ENCODE peak calls at places on chromosome 9, in seven cellular contexts. C is stimulated activated CD4-positive, alpha-beta T cell treated with anti-CD3 and anti-CD28 coated beads, Interleukin-12 subunit alpha, Interleukin-12 subunit beta, amount 100 ng/mL, for 4 hours; X is C1 segment of cervical spinal cord; M is H7; B is activated CD8-positive, alpha-beta memory T cell treated with anti-CD3 and anti-CD28 coated beads, Interleukin-2, amount 50 U/mL, for 48 hours; K is hippocampal formation; Y is stromal cell of bone marrow. E is an unnamed sample.

GRCh38 chr9:97564291-97565175 is 63.1 kb downstream of the TMOD1 start:
- DNase-seq in C (no peak), X (peak), M (peak), B (peak), K (no peak), Y (peak), E (no peak)

GRCh38 chr9:114558027-114558675 is 29.4 kb upstream of the ATP6V1G1 start:
- DNase-seq in C (no peak), B (no peak), Y (no peak), K (no peak), M (no peak), X (no peak), E (no peak)

GRCh38 chr9:137917795-137918194 is 40.2 kb downstream of the CACNA1B start:
- DNase-seq in Y (no peak), M (no peak), K (no peak), X (no peak), B (no peak), C (no peak), E (no peak)

GRCh38 chr9:135198889-135199288 is 111.4 kb downstream of the OLFM1 start:
- DNase-seq in C (no peak), M (peak), Y (no peak), B (no peak), X (no peak), K (no peak), E (no peak)

GRCh38 chr9:90724112-90724511 is 77.5 kb upstream of the SYK start:
- DNase-seq in M (no peak), Y (no peak), C (no peak), X (no peak), B (no peak), K (no peak), E (no peak)

GRCh38 chr9:110769667-110770066 is 101.1 kb downstream of the MUSK start:
- DNase-seq in X (no peak), K (no peak), Y (no peak), C (no peak), M (no peak), B (no peak), E (no peak)

GRCh38 chr9:89439571-89439970 is 58.3 kb downstream of the SEMA4D start:
- DNase-seq in X (no peak), B (no peak), M (no peak), C (no peak), Y (no peak), K (no peak), E (no peak)

GRCh38 chr9:115694014-115694413 is 459.6 kb upstream of the PAPPA start:
- DNase-seq in C (no peak), X (no peak), M (peak), Y (peak), K (no peak), B (no peak), E (no peak)

GRCh38 chr9:124602204-124602603 is 95.0 kb upstream of the NR5A1 start:
- DNase-seq in B (no peak), K (no peak), C (no peak), Y (no peak), X (no peak), M (no peak), E (no peak)

GRCh38 chr9:69389437-69389995 is 64.5 kb downstream of the ENTREP1 start:
- DNase-seq in B (no peak), M (no peak), C (no peak), K (no peak), Y (no peak), X (no peak), E (no peak)

GRCh38 chr9:123996731-123997421 is 14.7 kb upstream of the LHX2 start:
- DNase-seq in B (peak), Y (no peak), C (no peak), X (no peak), K (no peak), M (peak), E (no peak)

GRCh38 chr9:97987490-97987889 is 4.3 kb downstream of the ANP32B start:
- DNase-seq in Y (no peak), C (no peak), B (no peak), K (no peak), M (no peak), X (no peak), E (no peak)

GRCh38 chr9:129317179-129318011 is 139.3 kb upstream of the IER5L start:
- DNase-seq in K (no peak), X (no peak), C (no peak), B (peak), Y (peak), M (peak), E (no peak)

GRCh38 chr9:130770679-130771442 is 64.2 kb upstream of the ABL1 start:
- DNase-seq in C (no peak), Y (peak), B (no peak), K (peak), X (no peak), M (peak), E (peak)

GRCh38 chr9:127035948-127036347 is 86.5 kb downstream of the ANGPTL2 start:
- DNase-seq in B (no peak), M (no peak), K (peak), X (peak), C (no peak), Y (peak), E (peak)

GRCh38 chr9:99820330-99821186 is 1.1 kb upstream of the NR4A3 start:
- DNase-seq in C (peak), K (peak), X (peak), M (peak), Y (peak), B (peak), E (peak)

GRCh38 chr9:101376117-101376866 is 8.5 kb downstream of the BAAT start:
- DNase-seq in Y (peak), K (peak), C (no peak), M (no peak), X (no peak), B (no peak), E (no peak)

GRCh38 chr9:132043708-132044107 is 36.0 kb downstream of the MED27 start:
- DNase-seq in B (no peak), Y (no peak), X (no peak), M (no peak), K (no peak), C (no peak), E (no peak)

GRCh38 chr9:91310037-91310436 is 51.7 kb downstream of the AUH start:
- DNase-seq in Y (no peak), C (no peak), B (no peak), M (no peak), K (no peak), X (no peak), E (no peak)

GRCh38 chr9:95005276-95006141 is 279.0 kb downstream of the AOPEP start:
- DNase-seq in M (peak), B (no peak), Y (no peak), X (no peak), C (no peak), K (no peak), E (no peak)

GRCh38 chr9:123929177-123929869 is 603 bp downstream of the DENND1A start:
- DNase-seq in B (peak), Y (no peak), M (peak), K (no peak), C (peak), X (peak), E (peak)

GRCh38 chr9:108673386-108673785 is 182.4 kb downstream of the ACTL7B start:
- DNase-seq in Y (no peak), M (no peak), B (no peak), X (no peak), K (no peak), C (no peak), E (no peak)

GRCh38 chr9:124632077-124632621 is 125.0 kb upstream of the NR5A1 start:
- DNase-seq in X (no peak), B (no peak), M (no peak), K (no peak), C (no peak), Y (peak), E (no peak)

GRCh38 chr9:101737165-101737704 is 1.2 kb downstream of the GRIN3A start:
- DNase-seq in C (no peak), K (no peak), Y (no peak), B (no peak), M (no peak), X (no peak), E (no peak)

GRCh38 chr9:134215709-134216448 is 51.5 kb upstream of the RNU6ATAC start:
- DNase-seq in C (no peak), X (peak), M (peak), B (no peak), K (no peak), Y (no peak), E (no peak)

GRCh38 chr9:98289811-98290210 is 34.4 kb upstream of the TBC1D2 start:
- DNase-seq in C (no peak), B (no peak), K (no peak), X (no peak), Y (no peak), M (no peak), E (no peak)

GRCh38 chr9:20692554-20692953 is 8.5 kb downstream of the FOCAD start:
- DNase-seq in K (no peak), Y (no peak), C (no peak), B (no peak), X (no peak), M (no peak), E (no peak)

GRCh38 chr9:3732077-3733038 is 206.6 kb upstream of the RFX3 start:
- DNase-seq in C (no peak), B (no peak), X (peak), K (peak), Y (peak), M (peak), E (peak)

GRCh38 chr9:16864741-16865434 is 5.6 kb downstream of the BNC2 start:
- DNase-seq in M (no peak), C (no peak), B (no peak), K (no peak), Y (no peak), X (no peak), E (no peak)

GRCh38 chr9:20623021-20623747 is 885 bp upstream of the MLLT3 start:
- DNase-seq in Y (no peak), B (peak), X (peak), M (no peak), K (no peak), C (peak), E (peak)

GRCh38 chr9:124810513-124811355 is 33.8 kb downstream of the OLFML2A start:
- DNase-seq in X (no peak), Y (peak), B (no peak), C (no peak), K (no peak), M (peak), E (no peak)

GRCh38 chr9:89433826-89434225 is 64.1 kb downstream of the SEMA4D start:
- DNase-seq in B (no peak), C (no peak), Y (no peak), M (no peak), X (no peak), K (no peak), E (no peak)

GRCh38 chr9:123109540-123110279 is 76.2 kb downstream of the GPR21 start:
- DNase-seq in C (no peak), B (no peak), Y (no peak), K (no peak), M (no peak), X (no peak), E (no peak)